ENCODE peak calls at places on chromosomes 6 and 20, in nine cellular contexts. H is M059J; U is stimulated activated CD4-positive, alpha-beta T cell treated with anti-CD3 and anti-CD28 coated beads, Interleukin-15, amount 100 ng/mL, for 1 hour; S is cardiac septum; F is SK-N-MC; P is T-helper 2 cell; L is HEK293T; G is GM23338; C is germinal center. Z is an unnamed sample.

GRCh38 chr6:165850434-165851019 is 187.5 kb upstream of the PDE10A start:
- DNase-seq in L (peak; percentile 77), G (peak; percentile 68), F (no peak), P (peak; percentile 63), H (peak; percentile 37), S (peak; percentile 86), C (peak; percentile 66), U (no peak), Z (peak; percentile 79)

GRCh38 chr6:1620504-1621327 is 11.0 kb downstream of the FOXC1 start:
- DNase-seq in H (no peak), G (peak; percentile 38), U (no peak), C (no peak), L (no peak), F (no peak), S (no peak), P (no peak), Z (no peak)

GRCh38 chr6:94636780-94637385 is 940.5 kb upstream of the MANEA start:
- DNase-seq in S (no peak), H (no peak), F (no peak), L (peak; percentile 13), U (no peak), G (peak; percentile 67), C (no peak), P (no peak), Z (peak; percentile 77)

GRCh38 chr6:20542927-20543602 is 8.8 kb downstream of the CDKAL1 start:
- DNase-seq in P (peak; percentile 87), C (no peak), L (no peak), F (no peak), H (peak; percentile 83), S (no peak), G (no peak), U (no peak), Z (no peak)

GRCh38 chr20:1107176-1107575 is 11.2 kb upstream of the PSMF1 start:
- DNase-seq in C (no peak), F (no peak), U (no peak), G (no peak), P (no peak), S (no peak), L (no peak), H (no peak), Z (no peak)

GRCh38 chr6:6515691-6516607 is 72.6 kb upstream of the LY86 start:
- DNase-seq in C (no peak), F (no peak), S (no peak), L (no peak), G (no peak), P (peak; percentile 97), U (no peak), H (no peak), Z (no peak)

GRCh38 chr20:50478162-50479036 is 31.8 kb upstream of the PTPN1 start:
- DNase-seq in G (peak; percentile 88), L (peak; percentile 64), C (peak; percentile 70), P (peak; percentile 87), S (peak; percentile 77), F (no peak), H (peak; percentile 58), U (peak; percentile 52), Z (peak; percentile 85)

GRCh38 chr20:18657575-18657974 is 69.7 kb downstream of the DTD1 start:
- DNase-seq in S (no peak), P (no peak), C (no peak), F (no peak), L (no peak), G (no peak), U (no peak), H (no peak), Z (no peak)

GRCh38 chr6:22737331-22737730 is 168.0 kb downstream of the HDGFL1 start:
- DNase-seq in P (no peak), S (no peak), H (peak; percentile 60), L (peak; percentile 36), U (no peak), C (no peak), F (no peak), G (peak; percentile 86), Z (peak; percentile 89)

GRCh38 chr6:89047473-89047872 is 33.1 kb upstream of the PNRC1 start:
- DNase-seq in L (no peak), H (no peak), S (no peak), F (no peak), P (no peak), U (no peak), C (no peak), G (no peak), Z (no peak)

GRCh38 chr20:36499723-36500501 is 41.4 kb upstream of the MYL9 start:
- DNase-seq in G (no peak), U (no peak), C (no peak), P (no peak), S (no peak), L (no peak), F (no peak), H (peak; percentile 50), Z (peak; percentile 72)

GRCh38 chr6:111759836-111760785 is 113.1 kb downstream of the FYN start:
- DNase-seq in P (peak; percentile 90), C (no peak), L (no peak), H (no peak), U (no peak), S (no peak), F (peak; percentile 81), G (peak; percentile 36), Z (no peak)

GRCh38 chr20:11585752-11586352 is 331.8 kb upstream of the BTBD3 start:
- DNase-seq in G (peak; percentile 69), U (no peak), L (no peak), P (no peak), H (peak; percentile 49), C (no peak), F (peak; percentile 2), S (no peak), Z (no peak)

GRCh38 chr20:56761393-56761792 is 132.3 kb downstream of the TFAP2C start:
- DNase-seq in L (no peak), F (no peak), C (no peak), P (no peak), G (no peak), S (no peak), U (no peak), H (no peak), Z (no peak)

GRCh38 chr20:24584078-24584477 is 114.6 kb downstream of the SYNDIG1 start:
- DNase-seq in U (no peak), P (no peak), L (no peak), H (no peak), S (no peak), F (no peak), C (no peak), G (no peak), Z (no peak)

GRCh38 chr6:155687645-155688044 is 232.0 kb upstream of the NOX3 start:
- DNase-seq in S (no peak), H (no peak), U (no peak), L (no peak), F (no peak), G (no peak), C (no peak), P (no peak), Z (no peak)

GRCh38 chr20:64077876-64078551 is 1.3 kb downstream of the RGS19 start:
- DNase-seq in H (no peak), C (peak; percentile 77), P (peak; percentile 89), U (peak; percentile 35), S (no peak), F (no peak), G (peak; percentile 57), L (no peak), Z (no peak)

GRCh38 chr6:71375676-71376075 is 87.1 kb downstream of the OGFRL1 start:
- DNase-seq in L (no peak), H (peak; percentile 55), U (no peak), S (no peak), G (no peak), P (no peak), F (no peak), C (no peak), Z (no peak)

GRCh38 chr6:79167931-79168694 is 66.4 kb downstream of the HMGN3 start:
- DNase-seq in S (no peak), G (no peak), L (no peak), P (no peak), C (no peak), U (no peak), H (peak; percentile 42), F (no peak), Z (no peak)

GRCh38 chr20:47493954-47494293 is 7.8 kb upstream of the NCOA3 start:
- DNase-seq in G (peak; percentile 36), C (no peak), S (no peak), U (no peak), L (no peak), H (no peak), P (no peak), F (no peak), Z (no peak)

GRCh38 chr20:33657704-33658095 is 4.4 kb upstream of the C20orf144 start:
- DNase-seq in S (no peak), G (no peak), P (no peak), H (no peak), L (no peak), U (no peak), C (no peak), F (no peak), Z (no peak)

GRCh38 chr6:47743744-47744143 is 38.1 kb upstream of the OPN5 start:
- DNase-seq in G (no peak), S (no peak), H (peak; percentile 28), F (no peak), C (no peak), L (no peak), P (no peak), U (no peak), Z (no peak)

Z was measured in islet precursor cell.